ENCODE peak calls at places on chromosomes 13 and 19, in seven cellular contexts. One of them, this sample, is unnamed.

GRCh38 chr13:50512602-50513527 is 330.6 kb downstream of the DLEU7 start:
- ATAC-seq in Panc1: peak
- ATAC-seq in HCT116: no peak
- ATAC-seq in HepG2: peak
- ATAC-seq in K562: peak
- ATAC-seq in upper lobe of left lung: peak
- ATAC-seq in GM23338: peak
- ATAC-seq in this sample: peak

GRCh38 chr19:43481701-43482100 is 16.3 kb upstream of the LYPD3 start:
- ATAC-seq in Panc1: no peak
- ATAC-seq in HCT116: no peak
- ATAC-seq in HepG2: no peak
- ATAC-seq in K562: no peak
- ATAC-seq in upper lobe of left lung: no peak
- ATAC-seq in GM23338: no peak
- ATAC-seq in this sample: no peak

GRCh38 chr19:15443838-15444237 is 5.9 kb downstream of the WIZ start:
- ATAC-seq in Panc1: no peak
- ATAC-seq in HCT116: no peak
- ATAC-seq in HepG2: no peak
- ATAC-seq in K562: no peak
- ATAC-seq in upper lobe of left lung: no peak
- ATAC-seq in GM23338: no peak
- ATAC-seq in this sample: no peak

GRCh38 chr13:38705351-38705750 is 18.5 kb downstream of the FREM2 start:
- ATAC-seq in Panc1: no peak
- ATAC-seq in HCT116: no peak
- ATAC-seq in HepG2: no peak
- ATAC-seq in K562: no peak
- ATAC-seq in upper lobe of left lung: no peak
- ATAC-seq in GM23338: no peak
- ATAC-seq in this sample: no peak

GRCh38 chr19:7482584-7483439 is 6.0 kb downstream of the PEX11G start:
- ATAC-seq in Panc1: peak
- ATAC-seq in HCT116: peak
- ATAC-seq in HepG2: no peak
- ATAC-seq in K562: peak
- ATAC-seq in upper lobe of left lung: peak
- ATAC-seq in GM23338: peak
- ATAC-seq in this sample: no peak

GRCh38 chr19:15643387-15643786 is 2.7 kb downstream of the CYP4F3 start:
- ATAC-seq in Panc1: no peak
- ATAC-seq in HCT116: no peak
- ATAC-seq in HepG2: peak
- ATAC-seq in K562: no peak
- ATAC-seq in upper lobe of left lung: no peak
- ATAC-seq in GM23338: no peak
- ATAC-seq in this sample: no peak

GRCh38 chr13:97403893-97404683 is 29.9 kb upstream of the RAP2A start:
- ATAC-seq in Panc1: no peak
- ATAC-seq in HCT116: no peak
- ATAC-seq in HepG2: no peak
- ATAC-seq in K562: no peak
- ATAC-seq in upper lobe of left lung: no peak
- ATAC-seq in GM23338: no peak
- ATAC-seq in this sample: no peak

GRCh38 chr13:38636756-38637155 is 50.1 kb upstream of the FREM2 start:
- ATAC-seq in Panc1: no peak
- ATAC-seq in HCT116: no peak
- ATAC-seq in HepG2: no peak
- ATAC-seq in K562: no peak
- ATAC-seq in upper lobe of left lung: no peak
- ATAC-seq in GM23338: no peak
- ATAC-seq in this sample: no peak

GRCh38 chr19:11179716-11180297 is 17.5 kb downstream of the KANK2 start:
- ATAC-seq in Panc1: no peak
- ATAC-seq in HCT116: no peak
- ATAC-seq in HepG2: no peak
- ATAC-seq in K562: no peak
- ATAC-seq in upper lobe of left lung: no peak
- ATAC-seq in GM23338: peak
- ATAC-seq in this sample: no peak

GRCh38 chr19:56839665-56840451 is 668 bp downstream of the PEG3 start:
- ATAC-seq in Panc1: no peak
- ATAC-seq in HCT116: no peak
- ATAC-seq in HepG2: peak
- ATAC-seq in K562: no peak
- ATAC-seq in upper lobe of left lung: peak
- ATAC-seq in GM23338: no peak
- ATAC-seq in this sample: peak

GRCh38 chr19:34577531-34578101 is 96.1 kb downstream of the WTIP start:
- ATAC-seq in Panc1: no peak
- ATAC-seq in HCT116: no peak
- ATAC-seq in HepG2: no peak
- ATAC-seq in K562: peak
- ATAC-seq in upper lobe of left lung: peak
- ATAC-seq in GM23338: peak
- ATAC-seq in this sample: no peak

GRCh38 chr13:108087813-108088212 is 127.5 kb downstream of the LIG4 start:
- ATAC-seq in Panc1: no peak
- ATAC-seq in HCT116: no peak
- ATAC-seq in HepG2: no peak
- ATAC-seq in K562: no peak
- ATAC-seq in upper lobe of left lung: no peak
- ATAC-seq in GM23338: no peak
- ATAC-seq in this sample: no peak

GRCh38 chr19:29685326-29685725 is 20.1 kb downstream of the PLEKHF1 start:
- ATAC-seq in Panc1: no peak
- ATAC-seq in HCT116: no peak
- ATAC-seq in HepG2: no peak
- ATAC-seq in K562: no peak
- ATAC-seq in upper lobe of left lung: no peak
- ATAC-seq in GM23338: no peak
- ATAC-seq in this sample: no peak

GRCh38 chr13:99522288-99522687 is 21.0 kb downstream of the TM9SF2 start:
- ATAC-seq in Panc1: no peak
- ATAC-seq in HCT116: no peak
- ATAC-seq in HepG2: no peak
- ATAC-seq in K562: no peak
- ATAC-seq in upper lobe of left lung: no peak
- ATAC-seq in GM23338: no peak
- ATAC-seq in this sample: no peak

GRCh38 chr13:51341804-51342203 is 2.3 kb downstream of the SERPINE3 start:
- ATAC-seq in Panc1: no peak
- ATAC-seq in HCT116: no peak
- ATAC-seq in HepG2: no peak
- ATAC-seq in K562: no peak
- ATAC-seq in upper lobe of left lung: no peak
- ATAC-seq in GM23338: no peak
- ATAC-seq in this sample: no peak

GRCh38 chr19:15123900-15124299 is 16.7 kb downstream of the SYDE1 start:
- ATAC-seq in Panc1: no peak
- ATAC-seq in HCT116: no peak
- ATAC-seq in HepG2: no peak
- ATAC-seq in K562: no peak
- ATAC-seq in upper lobe of left lung: no peak
- ATAC-seq in GM23338: no peak
- ATAC-seq in this sample: peak

GRCh38 chr13:32419862-32420261 is 8.1 kb downstream of the N4BP2L1 start:
- ATAC-seq in Panc1: no peak
- ATAC-seq in HCT116: no peak
- ATAC-seq in HepG2: no peak
- ATAC-seq in K562: no peak
- ATAC-seq in upper lobe of left lung: no peak
- ATAC-seq in GM23338: no peak
- ATAC-seq in this sample: no peak

GRCh38 chr13:110756268-110756667 is 42.8 kb downstream of the ING1 start:
- ATAC-seq in Panc1: no peak
- ATAC-seq in HCT116: no peak
- ATAC-seq in HepG2: no peak
- ATAC-seq in K562: no peak
- ATAC-seq in upper lobe of left lung: no peak
- ATAC-seq in GM23338: peak
- ATAC-seq in this sample: no peak

DNA sequence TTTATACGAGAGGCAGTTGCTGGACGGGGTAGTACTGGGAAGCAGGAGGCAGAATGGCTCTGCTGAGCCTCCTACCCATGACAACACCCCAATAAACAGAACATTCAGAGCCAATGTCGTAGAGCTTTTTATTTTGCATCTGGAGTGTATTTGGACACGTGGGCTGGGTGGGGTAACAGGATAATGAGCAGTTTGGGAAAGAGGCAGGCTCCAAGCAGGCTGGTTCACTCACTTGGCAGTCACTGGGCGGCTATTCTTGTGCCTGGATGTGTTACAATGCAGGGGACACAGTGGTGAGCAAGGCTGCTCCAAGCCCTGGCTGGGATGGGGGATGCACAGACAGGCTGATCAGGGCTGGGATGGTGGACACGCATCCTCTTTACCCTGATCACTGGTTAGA is 9.5 kb downstream of the ACTMAP start:
- ATAC-seq in Panc1: no peak
- ATAC-seq in HCT116: no peak
- ATAC-seq in HepG2: no peak
- ATAC-seq in K562: no peak
- ATAC-seq in upper lobe of left lung: peak
- ATAC-seq in GM23338: no peak
- ATAC-seq in this sample: peak
- TF ChIP-seq POLR2AphosphoS5 in Panc1: no peak
- TF ChIP-seq POLR2AphosphoS5 in HCT116: no peak
- TF ChIP-seq POLR2AphosphoS5 in HepG2: no peak
- TF ChIP-seq POLR2AphosphoS5 in K562: no peak
- TF ChIP-seq POLR2AphosphoS5 in upper lobe of left lung: peak
- TF ChIP-seq POLR2AphosphoS5 in GM23338: peak
- TF ChIP-seq POLR2AphosphoS5 in this sample: no peak

GRCh38 chr19:2270157-2270571 is 11.8 kb downstream of the PEAK3 start:
- ATAC-seq in Panc1: no peak
- ATAC-seq in HCT116: no peak
- ATAC-seq in HepG2: no peak
- ATAC-seq in K562: peak
- ATAC-seq in upper lobe of left lung: peak
- ATAC-seq in GM23338: no peak
- ATAC-seq in this sample: no peak
- TF ChIP-seq CTCF in Panc1: no peak
- TF ChIP-seq CTCF in HCT116: no peak
- TF ChIP-seq CTCF in HepG2: no peak
- TF ChIP-seq CTCF in K562: no peak
- TF ChIP-seq CTCF in upper lobe of left lung: no peak
- TF ChIP-seq CTCF in GM23338: no peak
- TF ChIP-seq CTCF in this sample: no peak

GRCh38 chr19:45070861-45071544 is 5.3 kb downstream of the ZNF296 start:
- ATAC-seq in Panc1: no peak
- ATAC-seq in HCT116: no peak
- ATAC-seq in HepG2: no peak
- ATAC-seq in K562: no peak
- ATAC-seq in upper lobe of left lung: no peak
- ATAC-seq in GM23338: no peak
- ATAC-seq in this sample: no peak
- TF ChIP-seq POLR2AphosphoS5 in Panc1: no peak
- TF ChIP-seq POLR2AphosphoS5 in HCT116: no peak
- TF ChIP-seq POLR2AphosphoS5 in HepG2: no peak
- TF ChIP-seq POLR2AphosphoS5 in K562: peak
- TF ChIP-seq POLR2AphosphoS5 in upper lobe of left lung: no peak
- TF ChIP-seq POLR2AphosphoS5 in GM23338: no peak
- TF ChIP-seq POLR2AphosphoS5 in this sample: no peak

DNA sequence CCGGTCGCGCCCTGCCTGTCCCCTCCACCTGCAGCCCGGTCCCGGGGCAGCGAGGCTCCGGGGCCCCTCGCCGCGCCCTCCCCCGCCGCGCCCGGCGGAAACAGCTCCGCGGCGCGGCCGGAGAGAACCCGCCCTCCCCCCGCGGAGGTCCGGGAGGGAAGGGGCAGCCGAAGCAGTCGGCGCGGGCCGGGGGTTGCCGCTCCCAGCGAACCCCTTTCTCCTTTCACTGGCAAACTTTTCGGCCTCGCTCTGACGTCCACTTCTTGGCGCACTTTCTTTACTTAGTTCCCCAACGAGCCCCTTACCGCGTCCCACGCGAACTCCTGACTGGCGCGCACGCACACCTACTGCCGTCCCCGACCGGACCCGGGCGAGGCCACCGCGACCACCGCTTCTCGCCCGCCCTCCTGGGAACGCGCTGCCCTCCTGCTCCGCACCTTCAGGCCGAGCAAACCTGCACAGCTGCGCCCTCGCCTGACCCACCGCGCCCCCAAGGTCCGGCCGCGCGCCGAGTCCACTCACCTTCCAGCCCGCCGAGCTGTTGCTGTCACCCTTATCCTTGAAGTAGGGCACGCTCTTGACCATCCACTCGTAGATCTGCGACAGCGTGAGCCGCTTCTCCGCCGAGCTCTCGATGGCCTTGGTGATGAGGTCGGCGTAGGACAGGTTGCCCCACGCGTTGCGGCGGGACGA is 1.2 kb downstream of the FOXO1 start:
- ATAC-seq in Panc1: peak
- ATAC-seq in HCT116: peak
- ATAC-seq in HepG2: peak
- ATAC-seq in K562: peak
- ATAC-seq in upper lobe of left lung: peak
- ATAC-seq in GM23338: peak
- ATAC-seq in this sample: peak
- TF ChIP-seq CTCF in Panc1: peak
- TF ChIP-seq CTCF in HCT116: no peak
- TF ChIP-seq CTCF in HepG2: peak
- TF ChIP-seq CTCF in K562: no peak
- TF ChIP-seq CTCF in upper lobe of left lung: peak
- TF ChIP-seq CTCF in GM23338: peak
- TF ChIP-seq CTCF in this sample: no peak

GRCh38 chr19:3707868-3708206 is 347 bp upstream of the TJP3 start:
- ATAC-seq in Panc1: peak
- ATAC-seq in HCT116: no peak
- ATAC-seq in HepG2: no peak
- ATAC-seq in K562: no peak
- ATAC-seq in upper lobe of left lung: no peak
- ATAC-seq in GM23338: no peak
- ATAC-seq in this sample: no peak

GRCh38 chr19:3708207-3708931 is at the start of gene TJP3:
- ATAC-seq in Panc1: peak
- ATAC-seq in HCT116: peak
- ATAC-seq in HepG2: peak
- ATAC-seq in K562: no peak
- ATAC-seq in upper lobe of left lung: peak
- ATAC-seq in GM23338: peak
- ATAC-seq in this sample: no peak

GRCh38 chr19:3716147-3716668 is 8.0 kb downstream of the TJP3 start:
- ATAC-seq in Panc1: no peak
- ATAC-seq in HCT116: no peak
- ATAC-seq in HepG2: no peak
- ATAC-seq in K562: no peak
- ATAC-seq in upper lobe of left lung: no peak
- ATAC-seq in GM23338: no peak
- ATAC-seq in this sample: no peak

GRCh38 chr19:3712663-3713531 is 4.7 kb downstream of the TJP3 start:
- ATAC-seq in Panc1: peak
- ATAC-seq in HCT116: peak
- ATAC-seq in HepG2: no peak
- ATAC-seq in K562: peak
- ATAC-seq in upper lobe of left lung: peak
- ATAC-seq in GM23338: no peak
- ATAC-seq in this sample: no peak

GRCh38 chr19:3710265-3710812 is 2.2 kb downstream of the TJP3 start:
- ATAC-seq in Panc1: peak
- ATAC-seq in HCT116: peak
- ATAC-seq in HepG2: peak
- ATAC-seq in K562: peak
- ATAC-seq in upper lobe of left lung: peak
- ATAC-seq in GM23338: peak
- ATAC-seq in this sample: peak
- TF ChIP-seq POLR2AphosphoS5 in Panc1: no peak
- TF ChIP-seq POLR2AphosphoS5 in HCT116: peak
- TF ChIP-seq POLR2AphosphoS5 in HepG2: no peak
- TF ChIP-seq POLR2AphosphoS5 in K562: no peak
- TF ChIP-seq POLR2AphosphoS5 in upper lobe of left lung: peak
- TF ChIP-seq POLR2AphosphoS5 in GM23338: no peak
- TF ChIP-seq POLR2AphosphoS5 in this sample: no peak

GRCh38 chr19:57947419-57948134 is at the start of gene ZNF256:
- ATAC-seq in Panc1: peak
- ATAC-seq in HCT116: no peak
- ATAC-seq in HepG2: peak
- ATAC-seq in K562: peak
- ATAC-seq in upper lobe of left lung: peak
- ATAC-seq in GM23338: peak
- ATAC-seq in this sample: peak
- TF ChIP-seq CTCF in Panc1: peak
- TF ChIP-seq CTCF in HCT116: no peak
- TF ChIP-seq CTCF in HepG2: peak
- TF ChIP-seq CTCF in K562: no peak
- TF ChIP-seq CTCF in upper lobe of left lung: peak
- TF ChIP-seq CTCF in GM23338: peak
- TF ChIP-seq CTCF in this sample: peak

This sample was measured in gastroesophageal sphincter.